ENCODE peak calls at places on chromosomes 13 and 19, in ten cellular contexts. C is stomach; J is body of pancreas; Z is CD4-positive, alpha-beta memory T cell; W is PC-3; N is CD4-positive, CD25-positive, alpha-beta regulatory T cell; F is small intestine; Y is astrocyte; S is HepG2; A is pancreas. H is an unnamed sample.
A peak's percentile ranks its signal among the peaks of the same experiment; 100 is the strongest.

GRCh38 chr19:16363133-16363851 is 38.7 kb downstream of the KLF2 start:
- DNase-seq in C (peak; percentile 88), J (peak; percentile 96), Z (no peak), W (no peak), N (no peak), F (peak; percentile 95), Y (no peak), S (no peak), A (peak; percentile 97), H (no peak)

GRCh38 chr13:98838776-98839175 is 86.3 kb upstream of the SLC15A1 start:
- DNase-seq in C (no peak), J (no peak), Z (no peak), W (no peak), N (no peak), F (no peak), Y (peak; percentile 61), S (no peak), A (no peak), H (no peak)

GRCh38 chr19:29529646-29530548 is 4.1 kb downstream of the VSTM2B start:
- DNase-seq in C (no peak), J (no peak), Z (no peak), W (no peak), N (no peak), F (no peak), Y (no peak), S (no peak), A (peak; percentile 63), H (no peak)

GRCh38 chr19:58338825-58339558 is 12.2 kb downstream of the ZSCAN22 start:
- DNase-seq in C (no peak), J (no peak), Z (no peak), W (peak; percentile 38), N (no peak), F (no peak), Y (no peak), S (no peak), A (no peak), H (no peak)

GRCh38 chr19:28168557-28168956 is 1044.4 kb downstream of the UQCRFS1 start:
- DNase-seq in C (no peak), J (no peak), Z (no peak), W (no peak), N (no peak), F (no peak), Y (peak; percentile 6), S (no peak), A (no peak), H (no peak)

GRCh38 chr19:19554074-19555023 is 16.3 kb downstream of the CILP2 start:
- DNase-seq in C (peak; percentile 65), J (peak; percentile 45), Z (peak; percentile 44), W (peak; percentile 55), N (peak; percentile 26), F (peak; percentile 51), Y (peak; percentile 23), S (no peak), A (no peak), H (no peak)

GRCh38 chr13:77048592-77048991 is 21.6 kb upstream of the FBXL3 start:
- DNase-seq in C (no peak), J (no peak), Z (no peak), W (no peak), N (no peak), F (no peak), Y (no peak), S (no peak), A (no peak), H (no peak)

GRCh38 chr13:88000787-88001186 is 329.6 kb downstream of the SLITRK5 start:
- DNase-seq in C (no peak), J (no peak), Z (no peak), W (no peak), N (no peak), F (no peak), Y (no peak), S (no peak), A (no peak), H (no peak)

GRCh38 chr19:639251-640155 is at the start of gene FGF22:
- DNase-seq in C (peak; percentile 97), J (peak; percentile 96), Z (peak; percentile 91), W (peak; percentile 80), N (peak; percentile 95), F (peak; percentile 93), Y (peak; percentile 65), S (peak; percentile 44), A (peak; percentile 95), H (no peak)

GRCh38 chr19:33388817-33389573 is 15.5 kb downstream of the CEBPG start:
- DNase-seq in C (no peak), J (peak; percentile 5), Z (no peak), W (no peak), N (no peak), F (no peak), Y (no peak), S (no peak), A (peak; percentile 75), H (no peak)

GRCh38 chr13:110555601-110556223 is 5.8 kb downstream of the RAB20 start:
- DNase-seq in C (peak; percentile 70), J (peak; percentile 82), Z (no peak), W (peak; percentile 3), N (no peak), F (peak; percentile 72), Y (no peak), S (peak; percentile 84), A (peak; percentile 67), H (no peak)

GRCh38 chr13:27960362-27961226 is 8.5 kb downstream of the CDX2 start:
- DNase-seq in C (peak; percentile 81), J (peak; percentile 89), Z (no peak), W (peak; percentile 78), N (no peak), F (peak; percentile 97), Y (no peak), S (peak; percentile 97), A (peak; percentile 91), H (no peak)

GRCh38 chr13:51825165-51825592 is 19.8 kb downstream of the TMEM272 start:
- DNase-seq in C (no peak), J (no peak), Z (peak; percentile 84), W (no peak), N (no peak), F (no peak), Y (peak; percentile 65), S (no peak), A (no peak), H (no peak)

GRCh38 chr19:4473011-4473410 is 914 bp downstream of the HDGFL2 start:
- DNase-seq in C (no peak), J (no peak), Z (no peak), W (no peak), N (no peak), F (no peak), Y (no peak), S (no peak), A (peak; percentile 76), H (no peak)
- H3K27ac ChIP-seq in C (peak overlapping the region; percentile 89), J (no peak overlapping the region), Z (peak overlapping the region; percentile 46), W (no peak overlapping the region), N (peak overlapping the region; percentile 1), F (no peak overlapping the region), Y (peak overlapping the region; percentile 38), S (peak overlapping the region; percentile 67), A (no peak overlapping the region), H (peak overlapping the region; percentile 58)

GRCh38 chr19:53537126-53537522 is 821 bp upstream of the ZNF331 start:
- DNase-seq in C (no peak), J (no peak), Z (peak; percentile 54), W (no peak), N (no peak), F (no peak), Y (no peak), S (no peak), A (no peak), H (no peak)

GRCh38 chr19:53541971-53542370 is 4.0 kb downstream of the ZNF331 start:
- DNase-seq in C (no peak), J (no peak), Z (no peak), W (peak; percentile 76), N (no peak), F (no peak), Y (no peak), S (no peak), A (no peak), H (no peak)

GRCh38 chr19:53537523-53538377 is at the start of gene ZNF331:
- DNase-seq in C (peak; percentile 83), J (peak; percentile 83), Z (peak; percentile 96), W (peak; percentile 78), N (peak; percentile 90), F (peak; percentile 73), Y (peak; percentile 64), S (peak; percentile 39), A (peak; percentile 95), H (peak; percentile 63)

GRCh38 chr19:53538378-53539109 is 599 bp downstream of the ZNF331 start:
- DNase-seq in C (no peak), J (peak; percentile 13), Z (no peak), W (peak; percentile 8), N (no peak), F (no peak), Y (no peak), S (no peak), A (no peak), H (no peak)

GRCh38 chr19:53540091-53540490 is 2.1 kb downstream of the ZNF331 start:
- DNase-seq in C (no peak), J (no peak), Z (no peak), W (no peak), N (no peak), F (no peak), Y (no peak), S (no peak), A (no peak), H (no peak)
- H3K27ac ChIP-seq in C (peak overlapping the region; percentile 91), J (no peak overlapping the region), Z (peak overlapping the region; percentile 97), W (no peak overlapping the region), N (peak overlapping the region; percentile 97), F (no peak overlapping the region), Y (no peak overlapping the region), S (no peak overlapping the region), A (no peak overlapping the region), H (no peak overlapping the region)

GRCh38 chr13:54210397-54211050 is 1181.9 kb downstream of the OLFM4 start:
- DNase-seq in C (no peak), J (no peak), Z (no peak), W (peak; percentile 73), N (no peak), F (no peak), Y (no peak), S (no peak), A (no peak), H (no peak)
- H3K27ac ChIP-seq in C (no peak overlapping the region), J (no peak overlapping the region), Z (no peak overlapping the region), W (peak overlapping the region; percentile 39), N (no peak overlapping the region), F (no peak overlapping the region), Y (no peak overlapping the region), S (no peak overlapping the region), A (no peak overlapping the region), H (no peak overlapping the region)

GRCh38 chr19:56116606-56117005 is 4.5 kb downstream of the ZNF787 start:
- DNase-seq in C (no peak), J (no peak), Z (no peak), W (no peak), N (no peak), F (no peak), Y (no peak), S (no peak), A (no peak), H (no peak)

GRCh38 chr19:56114051-56114694 is 6.9 kb downstream of the ZNF787 start:
- DNase-seq in C (no peak), J (no peak), Z (no peak), W (no peak), N (no peak), F (no peak), Y (no peak), S (no peak), A (no peak), H (no peak)

GRCh38 chr19:56115490-56115889 is 5.6 kb downstream of the ZNF787 start:
- DNase-seq in C (no peak), J (no peak), Z (no peak), W (no peak), N (no peak), F (no peak), Y (no peak), S (no peak), A (no peak), H (no peak)

GRCh38 chr19:56113071-56113632 is 7.9 kb downstream of the ZNF787 start:
- DNase-seq in C (no peak), J (no peak), Z (no peak), W (no peak), N (no peak), F (no peak), Y (no peak), S (no peak), A (no peak), H (no peak)

GRCh38 chr19:56114711-56115110 is 6.4 kb downstream of the ZNF787 start:
- DNase-seq in C (no peak), J (no peak), Z (no peak), W (no peak), N (no peak), F (no peak), Y (no peak), S (no peak), A (no peak), H (no peak)
- H3K27ac ChIP-seq in C (peak overlapping the region; percentile 24), J (peak overlapping the region; percentile 50), Z (no peak overlapping the region), W (no peak overlapping the region), N (no peak overlapping the region), F (no peak overlapping the region), Y (no peak overlapping the region), S (no peak overlapping the region), A (peak overlapping the region; percentile 23), H (no peak overlapping the region)